ENCODE peak calls at places on chromosomes 1 and 21, in six cellular contexts. R is fibroblast of pulmonary artery, S is left lung, A is Panc1, D is MCF 10A, N is omental fat pad. O is an unnamed sample.

GRCh38 chr1:150751443-150751842 is 14.1 kb downstream of the CTSS start:
- DNase-seq in R (no peak), S (no peak), A (no peak), D (no peak), N (no peak), O (no peak)

GRCh38 chr1:181111559-181111958 is 23.1 kb downstream of the IER5 start:
- DNase-seq in R (no peak), S (no peak), A (no peak), D (no peak), N (no peak), O (no peak)

GRCh38 chr1:184503221-184503749 is 116.5 kb downstream of the C1orf21 start:
- DNase-seq in R (no peak), S (no peak), A (no peak), D (no peak), N (no peak), O (no peak)

GRCh38 chr1:228647523-228648444 is 87.5 kb upstream of the RHOU start:
- DNase-seq in R (peak), S (peak), A (peak), D (peak), N (no peak), O (peak)

GRCh38 chr1:145963218-145964019 is 956 bp downstream of the ANKRD34A start:
- DNase-seq in R (peak), S (no peak), A (no peak), D (peak), N (no peak), O (no peak)

GRCh38 chr1:232878141-232878540 is 72.3 kb upstream of the NTPCR start:
- DNase-seq in R (no peak), S (no peak), A (no peak), D (no peak), N (no peak), O (no peak)

GRCh38 chr1:169044296-169044695 is 62.2 kb upstream of the ATP1B1 start:
- DNase-seq in R (no peak), S (no peak), A (no peak), D (no peak), N (no peak), O (no peak)

GRCh38 chr1:209433649-209434031 is 149.9 kb upstream of the CAMK1G start:
- DNase-seq in R (no peak), S (no peak), A (no peak), D (peak), N (no peak), O (no peak)

GRCh38 chr1:35452086-35452485 is 105.1 kb downstream of the KIAA0319L start:
- DNase-seq in R (peak), S (no peak), A (no peak), D (peak), N (no peak), O (no peak)

GRCh38 chr1:10733967-10734366 is 62.5 kb downstream of the CASZ1 start:
- DNase-seq in R (no peak), S (no peak), A (no peak), D (no peak), N (no peak), O (no peak)

GRCh38 chr1:182962554-182963115 is 9.7 kb upstream of the SHCBP1L start:
- DNase-seq in R (peak), S (no peak), A (peak), D (peak), N (no peak), O (peak)

GRCh38 chr1:64183985-64184440 is 19.4 kb upstream of the UBE2U start:
- DNase-seq in R (peak), S (no peak), A (peak), D (peak), N (no peak), O (no peak)

GRCh38 chr1:235330918-235331285 is 2.5 kb downstream of the GGPS1 start:
- DNase-seq in R (no peak), S (no peak), A (no peak), D (no peak), N (no peak), O (no peak)

GRCh38 chr1:37605061-37605650 is 9.4 kb upstream of the GNL2 start:
- DNase-seq in R (no peak), S (no peak), A (no peak), D (no peak), N (no peak), O (no peak)

GRCh38 chr21:34886554-34887385 is 162.3 kb downstream of the RUNX1 start:
- DNase-seq in R (peak), S (peak), A (no peak), D (peak), N (no peak), O (peak)

GRCh38 chr1:39721664-39722063 is 17.0 kb upstream of the PPIE start:
- DNase-seq in R (no peak), S (no peak), A (no peak), D (no peak), N (no peak), O (no peak)

GRCh38 chr1:152050886-152051764 is 14.3 kb upstream of the S100A11 start:
- DNase-seq in R (no peak), S (no peak), A (no peak), D (peak), N (no peak), O (no peak)

GRCh38 chr1:183512450-183512849 is 40.2 kb downstream of the SMG7 start:
- DNase-seq in R (no peak), S (no peak), A (no peak), D (no peak), N (no peak), O (no peak)

GRCh38 chr1:12244585-12244984 is 14.8 kb downstream of the VPS13D start:
- DNase-seq in R (no peak), S (no peak), A (no peak), D (no peak), N (no peak), O (no peak)

GRCh38 chr1:156160744-156161181 is 7.4 kb downstream of the SEMA4A start:
- DNase-seq in R (peak), S (peak), A (no peak), D (no peak), N (peak), O (peak)

GRCh38 chr1:12774801-12775345 is 1.3 kb downstream of the PRAMEF12 start:
- DNase-seq in R (no peak), S (no peak), A (no peak), D (no peak), N (no peak), O (no peak)

GRCh38 chr1:64396817-64397216 is 73.1 kb upstream of the CACHD1 start:
- DNase-seq in R (peak), S (no peak), A (no peak), D (peak), N (no peak), O (no peak)

GRCh38 chr1:7299994-7300393 is 471.1 kb upstream of the VAMP3 start:
- DNase-seq in R (peak), S (no peak), A (no peak), D (peak), N (no peak), O (no peak)

GRCh38 chr21:38268859-38269566 is 12.2 kb downstream of the KCNJ15 start:
- DNase-seq in R (no peak), S (no peak), A (no peak), D (no peak), N (no peak), O (no peak)

GRCh38 chr1:205455581-205456382 is at the start of gene BLACAT1:
- DNase-seq in R (no peak), S (no peak), A (no peak), D (no peak), N (no peak), O (no peak)

GRCh38 chr1:226452981-226453380 is 45.1 kb upstream of the PARP1 start:
- DNase-seq in R (no peak), S (no peak), A (no peak), D (no peak), N (no peak), O (no peak)

GRCh38 chr1:226455843-226456242 is 48.0 kb upstream of the PARP1 start:
- DNase-seq in R (no peak), S (no peak), A (no peak), D (no peak), N (no peak), O (no peak)

GRCh38 chr1:226457307-226457712 is 49.4 kb upstream of the PARP1 start:
- DNase-seq in R (peak), S (no peak), A (no peak), D (no peak), N (no peak), O (no peak)
- TF ChIP-seq CTCF in R (no peak), S (no peak), A (no peak), D (peak), N (no peak), O (peak)

GRCh38 chr1:201433609-201434008 is 12.1 kb upstream of the TNNI1 start:
- DNase-seq in R (no peak), S (no peak), A (no peak), D (no peak), N (no peak), O (no peak)

GRCh38 chr1:201436969-201437368 is 15.4 kb upstream of the TNNI1 start:
- DNase-seq in R (no peak), S (no peak), A (no peak), D (no peak), N (no peak), O (no peak)

GRCh38 chr1:201432814-201433213 is 11.3 kb upstream of the TNNI1 start:
- DNase-seq in R (no peak), S (no peak), A (no peak), D (no peak), N (no peak), O (no peak)

GRCh38 chr1:201434266-201434665 is 12.7 kb upstream of the TNNI1 start:
- DNase-seq in R (no peak), S (no peak), A (no peak), D (no peak), N (no peak), O (no peak)

GRCh38 chr1:201436461-201436860 is 14.9 kb upstream of the TNNI1 start:
- DNase-seq in R (peak), S (no peak), A (no peak), D (peak), N (no peak), O (no peak)
- TF ChIP-seq CTCF in R (peak), S (no peak), A (no peak), D (no peak), N (no peak), O (no peak)

GRCh38 chr1:159421821-159422220 is 10.2 kb upstream of the OR10J4 start:
- DNase-seq in R (no peak), S (no peak), A (no peak), D (no peak), N (no peak), O (no peak)
- TF ChIP-seq CTCF in R (peak), S (no peak), A (no peak), D (peak), N (no peak), O (no peak)

DNA sequence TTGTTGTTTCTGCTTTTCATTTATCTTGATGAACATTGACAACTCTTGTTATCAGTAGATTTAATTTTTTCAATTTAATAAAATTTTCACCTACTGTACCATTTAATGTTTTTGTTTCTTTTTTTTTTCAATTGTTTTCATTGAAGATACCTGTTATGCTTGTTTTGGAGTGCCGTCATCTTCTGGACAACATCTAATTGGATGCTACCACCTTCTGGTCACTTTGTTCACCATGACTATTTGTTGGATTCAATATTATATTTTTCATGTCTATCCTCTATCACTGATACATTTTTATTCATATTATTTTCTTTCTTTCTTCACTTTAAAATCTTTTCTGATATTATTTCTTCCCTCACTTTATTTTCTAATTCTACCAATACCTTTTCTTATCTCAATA is 14.0 kb downstream of the KRTAP21-2 start:
- DNase-seq in R (no peak), S (no peak), A (no peak), D (peak), N (no peak), O (no peak)
- TF ChIP-seq CTCF in R (no peak), S (no peak), A (no peak), D (no peak), N (no peak), O (no peak)

GRCh38 chr1:32500387-32501209 is 35.7 kb downstream of the ZBTB8B start:
- DNase-seq in R (peak), S (peak), A (no peak), D (peak), N (no peak), O (peak)
- TF ChIP-seq CTCF in R (no peak), S (no peak), A (no peak), D (no peak), N (no peak), O (peak)

GRCh38 chr1:197218857-197219256 is 49.2 kb upstream of the CRB1 start:
- DNase-seq in R (no peak), S (no peak), A (no peak), D (no peak), N (no peak), O (no peak)

GRCh38 chr1:197222780-197223179 is 45.3 kb upstream of the CRB1 start:
- DNase-seq in R (no peak), S (no peak), A (no peak), D (no peak), N (no peak), O (no peak)

GRCh38 chr1:197222025-197222685 is 45.9 kb upstream of the CRB1 start:
- DNase-seq in R (peak), S (peak), A (no peak), D (no peak), N (no peak), O (no peak)

GRCh38 chr1:197224160-197224559 is 43.9 kb upstream of the CRB1 start:
- DNase-seq in R (peak), S (no peak), A (no peak), D (peak), N (no peak), O (no peak)
- TF ChIP-seq CTCF in R (peak), S (no peak), A (peak), D (peak), N (no peak), O (peak)

GRCh38 chr1:27366411-27367159 is at the start of gene MAP3K6:
- DNase-seq in R (peak), S (peak), A (no peak), D (peak), N (peak), O (peak)
- TF ChIP-seq CTCF in R (peak), S (peak), A (peak), D (peak), N (no peak), O (peak)

GRCh38 chr1:208217774-208218173 is 26.4 kb downstream of the PLXNA2 start:
- DNase-seq in R (no peak), S (no peak), A (no peak), D (no peak), N (no peak), O (no peak)

GRCh38 chr1:208221291-208221622 is 22.9 kb downstream of the PLXNA2 start:
- DNase-seq in R (no peak), S (no peak), A (no peak), D (no peak), N (no peak), O (no peak)

GRCh38 chr1:208218237-208219097 is 25.7 kb downstream of the PLXNA2 start:
- DNase-seq in R (no peak), S (no peak), A (no peak), D (no peak), N (no peak), O (no peak)

GRCh38 chr1:208219659-208220282 is 24.4 kb downstream of the PLXNA2 start:
- DNase-seq in R (peak), S (peak), A (no peak), D (peak), N (no peak), O (no peak)

GRCh38 chr1:208219098-208219658 is 25.0 kb downstream of the PLXNA2 start:
- DNase-seq in R (no peak), S (no peak), A (no peak), D (peak), N (no peak), O (no peak)
- TF ChIP-seq CTCF in R (no peak), S (no peak), A (no peak), D (no peak), N (no peak), O (no peak)

O was measured in neural crest cell.